ENCODE peak calls at places on chromosomes 2 and 18, in seven cellular contexts. K is neural progenitor cell, Z is H9, I is fibroblast of pulmonary artery, J is cardiac fibroblast, A is left ventricle myocardium inferior, W is GM12865. O is an unnamed sample.

GRCh38 chr2:146388757-146389156 is 1456.1 kb upstream of the ACVR2A start:
- DNase-seq in A (no peak), I (no peak), J (no peak), Z (no peak), K (no peak), W (no peak), O (no peak)

GRCh38 chr2:172555272-172555521 is 693 bp upstream of the PDK1 start:
- DNase-seq in Z (no peak), K (no peak), W (no peak), J (no peak), I (no peak), A (no peak), O (no peak)

GRCh38 chr18:50424877-50425690 is 50.2 kb downstream of the SKA1 start:
- DNase-seq in I (peak), W (no peak), Z (no peak), A (peak), K (no peak), J (peak), O (no peak)

GRCh38 chr2:43879261-43879660 is 40.5 kb downstream of the ABCG8 start:
- DNase-seq in A (no peak), W (no peak), K (peak), I (no peak), J (peak), Z (no peak), O (no peak)

GRCh38 chr2:236768393-236769140 is 198.9 kb downstream of the ACKR3 start:
- DNase-seq in J (peak), W (no peak), I (peak), Z (no peak), K (no peak), A (no peak), O (no peak)

GRCh38 chr2:201201371-201201770 is 18.4 kb downstream of the CASP10 start:
- DNase-seq in A (no peak), I (no peak), K (no peak), W (no peak), J (no peak), Z (no peak), O (no peak)

GRCh38 chr18:67568166-67568565 is 51.6 kb upstream of the DSEL start:
- DNase-seq in Z (no peak), W (no peak), K (no peak), J (no peak), A (no peak), I (no peak), O (no peak)

GRCh38 chr18:54116541-54117257 is 107.8 kb downstream of the MBD2 start:
- DNase-seq in Z (no peak), I (no peak), W (no peak), J (no peak), K (peak), A (no peak), O (no peak)

GRCh38 chr2:19357383-19358241 is 811 bp downstream of the OSR1 start:
- DNase-seq in A (peak), J (peak), K (peak), I (no peak), Z (no peak), W (no peak), O (peak)

GRCh38 chr2:136125226-136125625 is 7.3 kb upstream of the CXCR4 start:
- DNase-seq in K (peak), I (no peak), Z (no peak), J (no peak), A (no peak), W (no peak), O (no peak)

GRCh38 chr2:201697899-201698298 is 545 bp downstream of the MPP4 start:
- DNase-seq in I (peak), W (no peak), A (no peak), Z (no peak), K (no peak), J (peak), O (no peak)

GRCh38 chr2:225137971-225138370 is 95.7 kb upstream of the DOCK10 start:
- DNase-seq in K (no peak), J (peak), W (no peak), A (no peak), Z (no peak), I (peak), O (no peak)

GRCh38 chr2:176414641-176415040 is 145.4 kb downstream of the MTX2 start:
- DNase-seq in K (no peak), A (no peak), J (peak), I (peak), W (no peak), Z (no peak), O (no peak)

GRCh38 chr2:147843864-147844690 is 752 bp upstream of the ACVR2A start:
- DNase-seq in Z (peak), J (peak), A (peak), I (peak), W (peak), K (peak), O (peak)

GRCh38 chr2:175612280-175612679 is 389.8 kb downstream of the LNPK start:
- DNase-seq in Z (no peak), A (no peak), K (no peak), J (no peak), I (no peak), W (no peak), O (no peak)

GRCh38 chr2:217307023-217307422 is 447.2 kb upstream of the TNP1 start:
- DNase-seq in J (no peak), K (no peak), W (no peak), I (no peak), Z (no peak), A (peak), O (no peak)

GRCh38 chr18:50836521-50836957 is 16.7 kb upstream of the MRO start:
- DNase-seq in J (peak), Z (no peak), A (no peak), W (peak), K (no peak), I (peak), O (no peak)

GRCh38 chr2:108382196-108382595 is 4.4 kb downstream of the SULT1C4 start:
- DNase-seq in K (no peak), I (no peak), A (no peak), W (no peak), Z (no peak), J (no peak), O (no peak)

GRCh38 chr2:233015048-233015645 is 2.1 kb upstream of the NGEF start:
- DNase-seq in A (no peak), W (no peak), J (no peak), I (no peak), K (no peak), Z (peak), O (no peak)

GRCh38 chr2:68027959-68028358 is 34.8 kb downstream of the C1D start:
- DNase-seq in W (no peak), A (no peak), J (no peak), Z (no peak), I (no peak), K (no peak), O (no peak)

GRCh38 chr2:234500394-234501006 is 3.6 kb upstream of the ARL4C start:
- DNase-seq in J (peak), W (peak), K (peak), A (no peak), Z (peak), I (peak), O (peak)

GRCh38 chr2:111194835-111195621 is 74.3 kb downstream of the BCL2L11 start:
- DNase-seq in A (no peak), K (peak), Z (no peak), I (no peak), J (no peak), W (peak), O (peak)

GRCh38 chr2:19826874-19827273 is 74.9 kb downstream of the TTC32 start:
- DNase-seq in I (no peak), A (no peak), J (no peak), K (no peak), Z (no peak), W (no peak), O (no peak)

GRCh38 chr2:144686518-144687215 is 166.7 kb upstream of the ZEB2 start:
- DNase-seq in J (no peak), Z (no peak), A (no peak), I (no peak), W (no peak), K (no peak), O (no peak)

GRCh38 chr2:119431155-119431975 is at the start of gene TMEM37:
- DNase-seq in J (peak), Z (peak), K (peak), A (peak), I (peak), W (peak), O (peak)

GRCh38 chr2:230219419-230220331 is at the start of gene SP110:
- DNase-seq in W (peak), A (peak), J (peak), Z (peak), I (peak), K (peak), O (peak)

GRCh38 chr18:62717850-62718229 is 2.5 kb downstream of the PHLPP1 start:
- DNase-seq in K (no peak), I (peak), W (peak), A (no peak), J (peak), Z (no peak), O (no peak)

GRCh38 chr18:2035056-2035455 is 536.2 kb downstream of the METTL4 start:
- DNase-seq in J (no peak), Z (no peak), A (no peak), I (no peak), W (no peak), K (no peak), O (no peak)

GRCh38 chr2:219278655-219279150 is 463 bp upstream of the DNAJB2 start:
- DNase-seq in Z (no peak), A (no peak), W (peak), I (no peak), K (no peak), J (no peak), O (no peak)

GRCh38 chr2:27095745-27096651 is 9.4 kb downstream of the KHK start:
- DNase-seq in K (peak), I (peak), W (peak), J (peak), A (peak), Z (peak), O (peak)

GRCh38 chr2:186533717-186534116 is 47.7 kb downstream of the ZC3H15 start:
- DNase-seq in J (peak), I (no peak), W (no peak), A (no peak), Z (no peak), K (peak), O (no peak)

GRCh38 chr2:70807102-70807827 is 13.1 kb downstream of the CLEC4F start:
- DNase-seq in I (no peak), Z (no peak), W (no peak), A (no peak), J (no peak), K (no peak), O (no peak)

GRCh38 chr2:96802281-96802595 is 13.8 kb upstream of the CNNM3 start:
- DNase-seq in A (no peak), K (no peak), Z (no peak), W (peak), J (no peak), I (no peak), O (peak)

GRCh38 chr2:111121028-111121872 is 536 bp downstream of the BCL2L11 start:
- DNase-seq in W (peak), K (peak), I (peak), Z (peak), J (peak), A (peak), O (peak)

GRCh38 chr2:37654419-37654818 is 17.0 kb downstream of the CDC42EP3 start:
- DNase-seq in W (peak), A (no peak), Z (no peak), J (no peak), I (no peak), K (peak), O (no peak)

GRCh38 chr18:2657788-2658458 is 2.4 kb downstream of the SMCHD1 start:
- DNase-seq in J (peak), Z (no peak), K (no peak), W (peak), I (peak), A (no peak), O (peak)

GRCh38 chr2:176585791-176586190 is 316.5 kb downstream of the MTX2 start:
- DNase-seq in I (no peak), A (no peak), J (no peak), K (no peak), Z (no peak), W (no peak), O (no peak)

GRCh38 chr2:74831693-74832530 is 2.0 kb upstream of the HK2 start:
- DNase-seq in A (no peak), K (no peak), W (no peak), J (peak), I (no peak), Z (no peak), O (no peak)

GRCh38 chr2:47239119-47239969 is 84.2 kb upstream of the STPG4 start:
- DNase-seq in J (no peak), A (no peak), K (no peak), Z (no peak), I (no peak), W (no peak), O (no peak)

DNA sequence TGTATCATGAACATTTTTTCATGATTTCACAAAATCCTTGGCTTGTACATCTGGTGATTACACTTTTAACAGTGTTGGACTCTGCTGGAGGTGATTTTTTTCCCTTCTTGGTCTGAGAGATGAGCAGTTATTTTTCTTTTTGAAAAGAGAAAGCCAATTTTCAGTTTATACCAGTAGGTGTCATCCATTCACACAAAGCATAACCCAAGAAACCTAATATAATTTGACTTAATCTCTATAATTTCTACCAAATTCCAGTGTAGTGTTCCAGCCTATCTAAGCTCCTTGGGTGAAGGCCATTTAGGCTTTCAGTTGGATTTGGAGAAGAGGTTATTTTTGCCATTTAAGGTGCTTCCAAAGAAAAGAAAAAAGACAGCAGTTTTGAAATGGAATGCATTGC is 7.7 kb upstream of the ICOS start:
- DNase-seq in W (no peak), A (no peak), K (no peak), I (peak), Z (no peak), J (peak), O (no peak)
- TF ChIP-seq CTCF in W (no peak), A (peak), K (peak), I (peak), Z (peak), J (peak), O (peak)

GRCh38 chr2:182941939-182942338 is 75.5 kb upstream of the FRZB start:
- DNase-seq in Z (no peak), K (no peak), A (no peak), W (no peak), J (no peak), I (no peak), O (no peak)
- TF ChIP-seq CTCF in Z (no peak), K (no peak), A (no peak), W (no peak), J (no peak), I (no peak), O (no peak)

DNA sequence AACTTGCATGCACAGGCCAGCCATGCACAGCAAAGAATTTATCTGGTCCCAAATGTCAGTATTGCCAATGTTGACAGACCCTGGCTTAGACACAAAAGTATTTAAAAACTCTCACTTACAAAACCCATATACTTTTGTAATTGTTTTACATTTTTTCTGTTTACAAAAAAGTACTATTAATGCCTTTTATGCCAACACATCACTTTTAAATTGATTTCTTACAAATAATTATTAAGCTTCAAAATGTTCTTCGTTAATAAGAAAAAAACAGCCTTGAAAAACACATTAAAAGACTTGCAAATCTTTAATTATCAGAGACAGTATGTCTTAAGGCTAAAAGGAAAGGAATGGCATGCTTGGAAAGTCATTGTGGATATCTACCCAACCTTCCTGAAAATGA is 181.3 kb upstream of the TWIST2 start:
- DNase-seq in A (no peak), I (no peak), Z (no peak), K (no peak), W (no peak), J (no peak), O (no peak)
- TF ChIP-seq CTCF in A (no peak), I (no peak), Z (no peak), K (no peak), W (no peak), J (no peak), O (no peak)

GRCh38 chr2:154400891-154401290 is 297.6 kb upstream of the KCNJ3 start:
- DNase-seq in J (no peak), K (no peak), A (no peak), W (no peak), I (no peak), Z (no peak), O (no peak)

GRCh38 chr2:154403242-154403790 is 295.2 kb upstream of the KCNJ3 start:
- DNase-seq in J (no peak), W (no peak), Z (no peak), A (no peak), I (no peak), K (no peak), O (no peak)

DNA sequence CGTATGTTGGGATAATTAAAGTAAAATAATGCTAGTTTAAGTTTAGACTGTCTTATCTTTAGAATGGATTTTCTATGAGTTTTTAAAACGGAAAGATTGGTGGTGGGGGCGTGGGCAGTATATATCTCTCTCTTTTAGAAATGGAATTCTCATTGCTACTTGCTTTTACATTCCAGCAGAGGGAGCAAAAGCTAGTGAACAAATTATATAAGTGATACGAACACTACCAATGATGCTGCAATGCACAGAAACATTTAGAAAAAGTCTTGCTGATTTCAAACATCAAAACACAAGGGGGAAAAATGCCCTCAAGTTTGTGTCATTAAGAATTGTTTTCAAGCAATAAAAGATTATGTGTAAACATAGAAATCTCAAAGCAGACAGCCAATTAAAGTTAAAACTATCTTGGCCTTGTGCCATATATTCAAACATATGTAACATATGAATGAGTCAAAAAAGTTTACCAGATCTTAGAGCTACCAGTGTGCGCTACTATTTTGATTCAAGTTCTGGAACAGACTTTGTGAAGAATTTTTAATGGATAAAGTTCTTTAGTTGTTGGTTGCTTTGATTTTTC is 296.3 kb upstream of the KCNJ3 start:
- DNase-seq in J (peak), A (no peak), Z (no peak), I (peak), K (peak), W (peak), O (no peak)
- TF ChIP-seq CTCF in J (peak), A (peak), Z (peak), I (peak), K (peak), W (peak), O (peak)